ENCODE peak calls at places on chromosomes 4 and X, in six cellular contexts. F is WERI-Rb-1, P is fibroblast of lung, W is PC-3, V is ovary, R is tibial artery. O is an unnamed sample.

GRCh38 chrX:105315301-105315700 is 94.8 kb upstream of the TEX13A start:
- DNase-seq in V (no peak), F (no peak), R (no peak), P (peak; percentile 64), W (peak; percentile 82), O (peak; percentile 27)

GRCh38 chrX:115576676-115577075 is 15.7 kb downstream of the PLS3 start:
- DNase-seq in R (no peak), W (no peak), P (no peak), F (no peak), V (no peak), O (no peak)

GRCh38 chr4:112944006-112944405 is 105.4 kb upstream of the ANK2 start:
- DNase-seq in R (no peak), F (no peak), P (no peak), W (no peak), V (no peak), O (no peak)

GRCh38 chrX:85084770-85085393 is 81.2 kb downstream of the APOOL start:
- DNase-seq in W (peak; percentile 55), F (no peak), V (no peak), P (peak; percentile 46), R (no peak), O (no peak)

GRCh38 chrX:40176979-40177430 is 79.2 kb upstream of the BCOR start:
- DNase-seq in P (no peak), V (peak; percentile 67), W (no peak), R (no peak), F (peak; percentile 64), O (no peak)

GRCh38 chr4:1309261-1310010 is 19.7 kb downstream of the MAEA start:
- DNase-seq in V (peak; percentile 95), W (no peak), R (peak; percentile 96), F (peak; percentile 94), P (peak; percentile 93), O (peak; percentile 87)

GRCh38 chr4:42501624-42502401 is 104.5 kb downstream of the SHISA3 start:
- DNase-seq in F (peak; percentile 42), W (no peak), V (no peak), P (no peak), R (no peak), O (no peak)

GRCh38 chr4:112290341-112290740 is 4.6 kb upstream of the TIFA start:
- DNase-seq in R (no peak), V (no peak), W (no peak), P (no peak), F (no peak), O (no peak)

GRCh38 chr4:147727476-147728028 is 4.3 kb upstream of the ARHGAP10 start:
- DNase-seq in R (no peak), P (no peak), V (no peak), F (no peak), W (peak; percentile 74), O (no peak)

GRCh38 chr4:40482985-40483647 is 146.5 kb downstream of the RBM47 start:
- DNase-seq in V (no peak), F (peak; percentile 84), W (no peak), R (no peak), P (no peak), O (no peak)

GRCh38 chr4:158810487-158811215 is 41.8 kb downstream of the FNIP2 start:
- DNase-seq in P (peak; percentile 89), W (peak; percentile 92), V (peak; percentile 50), F (peak; percentile 30), R (peak; percentile 91), O (peak; percentile 96)

GRCh38 chr4:168633474-168633873 is 136.6 kb downstream of the PALLD start:
- DNase-seq in W (no peak), R (no peak), V (no peak), F (no peak), P (no peak), O (no peak)
- H3K4me3 ChIP-seq in W (peak overlapping the region; percentile 93), R (peak overlapping the region; percentile 76), V (peak overlapping the region; percentile 63), F (no peak overlapping the region), P (no peak overlapping the region), O (peak overlapping the region; percentile 76)

GRCh38 chrX:24055043-24055356 is 244 bp downstream of the EIF2S3 start:
- DNase-seq in R (no peak), V (no peak), W (no peak), P (no peak), F (no peak), O (no peak)

DNA sequence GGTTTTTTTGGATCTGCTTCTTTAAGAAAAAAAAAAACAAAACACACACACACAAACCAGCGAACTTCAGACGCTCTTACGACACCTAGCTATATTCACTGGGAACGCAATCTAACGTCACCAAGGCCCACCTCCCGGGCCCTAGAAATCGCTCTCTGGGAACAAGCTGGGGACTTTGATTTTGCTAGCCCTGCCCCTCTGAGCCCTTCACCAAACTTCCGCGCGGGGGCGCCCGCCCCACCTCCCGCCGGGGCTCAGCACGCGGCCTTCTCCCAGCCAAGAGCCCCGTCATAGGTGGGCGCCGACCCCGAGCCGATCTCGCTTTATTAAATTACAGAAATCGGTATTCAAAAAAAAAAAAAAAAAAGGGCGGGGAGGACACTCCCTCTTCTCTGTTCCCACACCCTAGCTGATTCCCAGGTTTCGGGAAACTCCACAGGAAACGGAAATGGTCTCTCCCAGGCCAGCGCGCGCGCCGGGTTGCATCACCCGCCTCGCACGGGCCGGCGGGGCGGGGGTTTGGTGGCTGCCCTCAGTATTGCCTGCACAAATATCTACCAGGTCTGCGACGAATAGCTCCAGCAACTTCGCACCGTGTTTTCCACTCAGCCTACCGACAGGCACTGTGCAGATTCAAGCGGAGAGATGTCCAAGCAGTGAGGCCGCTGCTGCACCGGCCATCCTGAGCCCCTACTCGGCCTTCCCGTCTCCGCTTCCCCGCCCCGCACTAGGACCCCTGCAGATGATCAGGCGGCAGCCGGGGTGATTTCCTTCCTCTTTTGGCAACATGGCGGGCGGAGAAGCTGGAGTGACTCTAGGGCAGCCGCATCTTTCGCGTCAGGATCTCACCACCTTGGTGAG is at the start of gene EIF2S3:
- DNase-seq in F (peak; percentile 92), V (peak; percentile 93), W (peak; percentile 91), R (peak; percentile 92), P (peak; percentile 98), O (peak; percentile 87)
- H3K4me3 ChIP-seq in F (no peak within 1 kb of the TSS), V (peak within 1 kb of the TSS; percentile 95), W (no peak within 1 kb of the TSS), R (no peak within 1 kb of the TSS), P (peak within 1 kb of the TSS; percentile 29), O (no peak within 1 kb of the TSS)

DNA sequence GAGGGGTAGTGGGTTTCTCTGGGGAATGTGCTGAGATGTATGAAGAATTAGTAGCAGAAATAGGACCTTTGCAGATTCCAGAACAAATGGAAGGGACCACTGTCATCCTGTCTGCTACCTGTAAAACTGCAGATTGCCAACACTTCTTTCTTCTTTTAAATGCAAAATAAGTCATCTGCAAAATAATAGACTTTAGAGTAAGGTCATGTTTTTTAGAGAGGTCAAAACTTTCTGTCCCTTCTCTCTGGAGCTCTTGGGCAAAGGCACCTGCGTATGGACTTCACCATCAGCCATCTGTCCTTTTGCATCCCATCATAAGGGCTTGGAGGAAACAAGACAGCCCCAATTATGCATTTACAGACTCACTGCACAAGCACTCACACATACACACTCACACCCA is 121.1 kb upstream of the PPARGC1A start:
- DNase-seq in R (no peak), W (no peak), V (no peak), F (no peak), P (no peak), O (no peak)
- H3K4me3 ChIP-seq in R (no peak overlapping the region), W (no peak overlapping the region), V (no peak overlapping the region), F (no peak overlapping the region), P (no peak overlapping the region), O (no peak overlapping the region)

GRCh38 chr4:182880387-182881356 is 36.5 kb downstream of the DCTD start:
- DNase-seq in P (peak; percentile 21), V (no peak), W (peak; percentile 36), F (no peak), R (peak; percentile 51), O (no peak)
- H3K4me3 ChIP-seq in P (no peak overlapping the region), V (no peak overlapping the region), W (no peak overlapping the region), F (no peak overlapping the region), R (no peak overlapping the region), O (no peak overlapping the region)

DNA sequence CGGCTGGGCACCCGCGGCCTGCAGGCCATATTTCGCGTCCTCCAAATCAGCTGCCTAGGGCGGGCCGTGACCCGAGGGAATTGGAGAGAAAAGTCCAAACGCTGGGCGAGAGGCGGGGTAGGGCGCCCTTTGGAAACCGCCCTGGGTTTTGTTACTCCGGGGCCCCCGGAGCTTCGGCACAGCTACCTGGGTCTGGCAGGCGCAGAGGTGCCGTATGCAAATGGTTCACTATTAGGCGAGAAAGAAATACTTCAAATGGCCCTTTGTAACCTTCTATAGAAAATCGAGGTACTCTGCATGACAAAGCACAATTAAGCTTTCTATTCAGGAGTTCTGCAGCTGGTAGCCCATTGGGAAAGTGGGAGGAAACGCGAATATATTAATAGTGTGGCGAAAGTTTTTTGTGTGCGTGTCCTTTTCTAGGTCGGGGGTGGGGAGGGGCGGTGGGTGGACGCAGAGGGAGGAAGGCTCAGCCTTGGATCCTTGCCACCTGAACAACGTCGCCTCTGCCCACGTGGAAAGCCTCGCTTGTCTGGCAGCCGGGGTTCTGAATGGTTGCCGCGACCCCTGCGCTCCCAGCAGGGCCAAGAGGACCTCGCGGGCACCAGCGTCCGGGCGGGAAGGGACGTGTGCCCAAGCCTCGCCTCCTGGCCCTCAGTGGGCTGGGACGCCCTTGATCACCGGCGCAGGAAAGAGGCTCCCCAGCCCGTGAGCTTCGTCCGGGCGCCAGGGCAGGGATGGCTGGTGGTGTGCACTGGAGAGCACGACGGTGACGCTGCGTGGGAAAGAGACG is 9.5 kb downstream of the GSX2 start:
- DNase-seq in V (no peak), W (no peak), F (no peak), P (no peak), R (no peak), O (no peak)
- H3K4me3 ChIP-seq in V (no peak overlapping the region), W (no peak overlapping the region), F (no peak overlapping the region), P (no peak overlapping the region), R (peak overlapping the region; percentile 18), O (no peak overlapping the region)

GRCh38 chr4:140757220-140757607 is 1.0 kb upstream of the TBC1D9 start:
- DNase-seq in F (no peak), V (no peak), W (no peak), R (no peak), P (no peak), O (no peak)
- H3K4me3 ChIP-seq in F (peak overlapping the region; percentile 72), V (peak overlapping the region; percentile 69), W (peak overlapping the region; percentile 86), R (peak overlapping the region; percentile 68), P (peak overlapping the region; percentile 83), O (peak overlapping the region; percentile 85)

GRCh38 chr4:24282446-24282845 is 301.9 kb downstream of the DHX15 start:
- DNase-seq in R (no peak), P (no peak), V (no peak), W (no peak), F (no peak), O (no peak)

GRCh38 chr4:24278693-24279092 is 305.7 kb downstream of the DHX15 start:
- DNase-seq in R (no peak), W (no peak), P (peak; percentile 75), F (no peak), V (no peak), O (peak; percentile 72)

GRCh38 chr4:24274401-24275035 is 309.8 kb downstream of the DHX15 start:
- DNase-seq in V (no peak), P (peak; percentile 83), F (no peak), W (peak; percentile 1), R (no peak), O (peak; percentile 63)

GRCh38 chr4:24279492-24279891 is 304.9 kb downstream of the DHX15 start:
- DNase-seq in R (no peak), V (no peak), F (no peak), P (no peak), W (no peak), O (no peak)

GRCh38 chr4:24279911-24280375 is 304.4 kb downstream of the DHX15 start:
- DNase-seq in P (no peak), F (no peak), W (no peak), R (no peak), V (no peak), O (no peak)
- H3K4me3 ChIP-seq in P (no peak overlapping the region), F (no peak overlapping the region), W (no peak overlapping the region), R (no peak overlapping the region), V (no peak overlapping the region), O (no peak overlapping the region)